ENCODE peak calls at places on chromosomes 2 and 18, in five cellular contexts. F, Q, J, A and E are unnamed samples.

GRCh38 chr18:27467073-27467472 is 282.0 kb upstream of the CHST9 start:
- DNase-seq in F (no peak), Q (no peak), J (no peak), A (no peak), E (no peak)

GRCh38 chr2:2362181-2362580 is 31.1 kb upstream of the MYT1L start:
- DNase-seq in F (no peak), Q (no peak), J (no peak), A (no peak), E (no peak)

GRCh38 chr2:237012577-237013237 is 73.0 kb upstream of the COPS8 start:
- DNase-seq in F (no peak), Q (no peak), J (peak; percentile 33), A (no peak), E (no peak)

GRCh38 chr2:28470759-28471158 is 25.1 kb upstream of the PLB1 start:
- DNase-seq in F (no peak), Q (no peak), J (no peak), A (no peak), E (no peak)

GRCh38 chr2:217568289-217568985 is 434.4 kb downstream of the TNS1 start:
- DNase-seq in F (no peak), Q (no peak), J (no peak), A (no peak), E (no peak)

GRCh38 chr18:56315363-56315762 is 323.0 kb downstream of the TXNL1 start:
- DNase-seq in F (peak; percentile 9), Q (no peak), J (peak; percentile 43), A (no peak), E (no peak)

GRCh38 chr2:201697899-201698298 is 545 bp downstream of the MPP4 start:
- DNase-seq in F (peak; percentile 72), Q (no peak), J (peak; percentile 90), A (no peak), E (no peak)

GRCh38 chr2:88038263-88039105 is 17.1 kb downstream of the KRCC1 start:
- DNase-seq in F (peak; percentile 87), Q (no peak), J (peak; percentile 96), A (no peak), E (no peak)

GRCh38 chr2:25232248-25232825 is 64.0 kb upstream of the POMC start:
- DNase-seq in F (no peak), Q (no peak), J (no peak), A (no peak), E (no peak)

GRCh38 chr2:83827618-83828017 is 631.5 kb downstream of the SUCLG1 start:
- DNase-seq in F (no peak), Q (no peak), J (no peak), A (no peak), E (no peak)
- TF ChIP-seq CTCF in F (no peak), Q (no peak), J (no peak), A (peak; percentile 57), E (no peak)

DNA sequence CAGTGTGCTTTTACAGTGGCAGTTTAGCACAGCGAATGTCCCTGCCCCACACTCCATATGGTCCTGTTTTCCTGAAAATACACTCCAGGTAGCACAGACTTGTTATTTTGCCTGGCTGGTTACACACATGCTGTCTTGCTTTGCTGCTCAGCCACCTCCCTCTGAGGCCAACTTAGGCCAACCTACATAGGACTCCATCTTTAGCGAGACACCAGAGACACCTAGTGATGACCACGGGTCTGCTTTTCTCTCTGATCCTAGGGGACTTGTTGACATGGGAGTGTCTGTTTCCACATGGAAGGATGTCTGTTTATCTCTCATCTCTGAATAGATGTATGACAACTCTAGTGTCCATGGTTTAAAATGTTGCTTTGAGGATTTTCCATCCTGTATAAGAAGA is 43.3 kb downstream of the PLEKHB2 start:
- DNase-seq in F (no peak), Q (no peak), J (no peak), A (no peak), E (no peak)
- TF ChIP-seq CTCF in F (no peak), Q (no peak), J (no peak), A (no peak), E (no peak)

DNA sequence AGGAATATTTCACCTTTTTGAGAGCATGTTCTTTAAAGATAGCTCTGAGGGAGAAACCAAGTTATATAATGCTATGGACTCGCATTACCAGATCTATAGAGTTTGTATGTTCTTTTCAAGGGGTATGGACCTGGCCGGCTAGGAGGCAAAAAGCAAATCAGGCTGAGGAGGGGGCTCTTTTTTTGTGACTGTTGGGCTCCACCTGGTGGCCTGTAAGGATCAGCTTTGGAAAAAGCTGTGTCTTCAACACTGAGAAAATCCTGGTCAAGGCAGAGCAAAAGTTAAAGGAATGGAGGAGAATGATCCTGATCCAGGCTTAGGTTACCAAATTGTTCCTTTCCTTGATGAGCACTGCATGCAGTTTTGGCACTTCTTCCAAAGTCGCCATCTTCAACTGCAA is 180.5 kb downstream of the DIS3L2 start:
- DNase-seq in F (no peak), Q (no peak), J (peak; percentile 48), A (peak; percentile 75), E (peak; percentile 27)
- TF ChIP-seq CTCF in F (peak; percentile 64), Q (no peak), J (peak; percentile 71), A (peak; percentile 92), E (peak; percentile 28)

DNA sequence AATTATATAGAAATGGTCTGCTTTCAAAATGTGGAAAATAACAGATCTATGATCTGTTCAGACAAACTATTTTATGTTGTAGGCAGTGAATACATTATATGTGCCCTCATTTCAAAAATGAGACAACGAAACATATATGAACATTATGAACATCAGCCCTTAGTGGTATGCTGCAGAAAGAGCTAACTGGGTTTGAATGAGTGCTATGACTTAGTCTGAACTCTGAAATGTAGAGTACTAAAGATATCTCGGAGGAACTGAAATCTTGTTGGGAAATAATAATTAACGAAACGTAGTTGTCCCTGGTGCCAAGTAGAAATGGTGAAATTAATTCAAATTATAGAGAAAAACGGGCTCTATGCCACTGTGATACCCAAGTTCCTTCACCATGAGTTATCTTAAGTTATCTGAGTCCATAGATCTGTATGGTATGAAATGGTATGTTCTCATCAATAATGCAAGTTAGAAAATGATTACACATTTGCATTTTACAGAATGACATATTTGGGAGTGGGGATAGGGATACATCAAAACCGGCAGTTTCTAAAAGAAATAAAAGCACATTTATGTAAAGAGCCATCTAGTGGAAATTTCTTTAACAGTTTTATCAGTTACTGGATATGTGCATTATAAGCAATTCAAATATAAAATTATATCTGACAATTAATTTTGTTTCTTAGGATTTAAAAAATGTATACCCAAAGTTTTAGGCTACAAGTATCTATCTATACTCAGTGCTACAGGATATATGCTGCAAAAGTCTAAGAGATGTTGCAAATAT is 26.7 kb downstream of the STARD6 start:
- DNase-seq in F (no peak), Q (no peak), J (no peak), A (no peak), E (no peak)
- TF ChIP-seq CTCF in F (no peak), Q (no peak), J (peak; percentile 2), A (no peak), E (peak; percentile 3)

GRCh38 chr2:7363906-7364305 is 446.7 kb downstream of the RNF144A start:
- DNase-seq in F (no peak), Q (no peak), J (no peak), A (no peak), E (no peak)
- TF ChIP-seq CTCF in F (no peak), Q (no peak), J (no peak), A (peak; percentile 75), E (peak; percentile 15)

GRCh38 chr2:196712867-196713266 is 73.4 kb downstream of the CCDC150 start:
- DNase-seq in F (no peak), Q (no peak), J (no peak), A (no peak), E (no peak)

DNA sequence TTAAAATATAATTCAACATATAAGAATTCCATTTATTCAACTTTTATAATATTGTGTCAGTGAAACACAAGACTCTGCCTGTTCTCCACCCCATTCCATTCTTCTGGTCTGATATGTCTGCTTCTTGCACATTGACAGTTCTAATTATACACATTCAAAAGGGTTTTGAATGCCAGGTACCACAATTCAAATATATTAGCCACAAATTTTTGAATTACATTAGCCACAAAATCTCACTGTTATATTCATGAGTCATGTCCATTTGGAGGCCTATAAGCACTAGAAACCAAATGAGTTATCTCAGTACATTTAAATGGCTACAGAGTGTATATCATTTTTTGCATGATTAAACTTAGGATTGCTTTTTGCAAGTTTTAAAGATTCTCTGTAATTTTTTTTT is 72.1 kb downstream of the CCDC150 start:
- DNase-seq in F (no peak), Q (no peak), J (no peak), A (no peak), E (no peak)
- TF ChIP-seq CTCF in F (no peak), Q (no peak), J (no peak), A (no peak), E (no peak)

GRCh38 chr2:142734770-142735169 is 142.7 kb upstream of the KYNU start:
- DNase-seq in F (no peak), Q (no peak), J (peak; percentile 15), A (no peak), E (no peak)

GRCh38 chr2:142734231-142734630 is 143.2 kb upstream of the KYNU start:
- DNase-seq in F (no peak), Q (no peak), J (no peak), A (no peak), E (no peak)
- TF ChIP-seq CTCF in F (no peak), Q (no peak), J (peak; percentile 20), A (peak; percentile 47), E (no peak)